ENCODE peak calls at places on chromosome 13, in seven cellular contexts. B is HCT116, W is neural progenitor cell, F is hepatocyte, V is right cardiac atrium, C is brain microvascular endothelial cell, Y is esophagus squamous epithelium. Z is an unnamed sample. For H3K27me3, the result is how much of the 10 kb centered on the place peaks cover.

GRCh38 chr13:101941095-101941777 is 460.6 kb downstream of the FGF14 start:
- DNase-seq in B (no peak), W (no peak), F (no peak), V (no peak), C (peak), Y (no peak), Z (no peak)

GRCh38 chr13:26442541-26442940 is 114.9 kb upstream of the WASF3 start:
- DNase-seq in B (no peak), W (no peak), F (peak), V (no peak), C (no peak), Y (no peak), Z (no peak)

GRCh38 chr13:41562083-41562482 is 104.7 kb downstream of the RGCC start:
- DNase-seq in B (no peak), W (no peak), F (peak), V (peak), C (peak), Y (no peak), Z (no peak)

GRCh38 chr13:32261567-32261966 is 53.6 kb downstream of the ZAR1L start:
- DNase-seq in B (no peak), W (no peak), F (peak), V (peak), C (peak), Y (no peak), Z (no peak)

GRCh38 chr13:25085125-25085742 is 10.7 kb upstream of the PABPC3 start:
- DNase-seq in B (peak), W (peak), F (peak), V (no peak), C (peak), Y (no peak), Z (peak)

GRCh38 chr13:60944863-60945262 is 470.8 kb downstream of the PCDH20 start:
- DNase-seq in B (no peak), W (no peak), F (no peak), V (no peak), C (no peak), Y (no peak), Z (no peak)

GRCh38 chr13:29969286-29969685 is 118.9 kb upstream of the UBL3 start:
- DNase-seq in B (no peak), W (no peak), F (no peak), V (no peak), C (no peak), Y (no peak), Z (no peak)

GRCh38 chr13:94251801-94252200 is 227.7 kb downstream of the DCT start:
- DNase-seq in B (no peak), W (no peak), F (peak), V (peak), C (peak), Y (no peak), Z (no peak)

GRCh38 chr13:112012705-112013085 is 54.3 kb upstream of the SOX1 start:
- DNase-seq in B (no peak), W (no peak), F (no peak), V (no peak), C (no peak), Y (no peak), Z (no peak)

GRCh38 chr13:41827507-41828213 is 133.2 kb downstream of the VWA8 start:
- DNase-seq in B (peak), W (no peak), F (peak), V (peak), C (peak), Y (no peak), Z (no peak)

GRCh38 chr13:114067886-114068722 is 64.3 kb downstream of the RASA3 start:
- DNase-seq in B (no peak), W (no peak), F (no peak), V (no peak), C (no peak), Y (no peak), Z (no peak)

GRCh38 chr13:98004107-98004506 is 50.6 kb downstream of the IPO5 start:
- DNase-seq in B (no peak), W (no peak), F (no peak), V (no peak), C (peak), Y (no peak), Z (no peak)

GRCh38 chr13:72062566-72062965 is 195.6 kb upstream of the DACH1 start:
- DNase-seq in B (no peak), W (peak), F (no peak), V (peak), C (no peak), Y (no peak), Z (no peak)

GRCh38 chr13:104757712-104758111 is 1691.5 kb upstream of the SLC10A2 start:
- DNase-seq in B (no peak), W (no peak), F (no peak), V (no peak), C (no peak), Y (no peak), Z (no peak)

GRCh38 chr13:98528663-98529064 is 48.2 kb downstream of the STK24 start:
- DNase-seq in B (no peak), W (no peak), F (no peak), V (peak), C (no peak), Y (no peak), Z (no peak)

GRCh38 chr13:46552888-46553520 is at the start of gene LRCH1:
- DNase-seq in B (peak), W (peak), F (peak), V (peak), C (peak), Y (peak), Z (peak)

GRCh38 chr13:95553614-95554385 is 1.3 kb downstream of the CLDN10 start:
- DNase-seq in B (no peak), W (peak), F (no peak), V (no peak), C (no peak), Y (no peak), Z (no peak)

GRCh38 chr13:73194310-73194709 is 135.5 kb downstream of the KLF5 start:
- DNase-seq in B (no peak), W (no peak), F (peak), V (no peak), C (no peak), Y (no peak), Z (no peak)

GRCh38 chr13:20400774-20401173 is 124.9 kb downstream of the CRYL1 start:
- DNase-seq in B (no peak), W (no peak), F (no peak), V (no peak), C (no peak), Y (no peak), Z (no peak)

GRCh38 chr13:61685683-61686013 is 270.0 kb upstream of the PCDH20 start:
- DNase-seq in B (peak), W (peak), F (peak), V (no peak), C (no peak), Y (no peak), Z (no peak)

GRCh38 chr13:48232420-48233096 is 448 bp upstream of the ITM2B start:
- DNase-seq in B (no peak), W (peak), F (no peak), V (no peak), C (no peak), Y (no peak), Z (no peak)

DNA sequence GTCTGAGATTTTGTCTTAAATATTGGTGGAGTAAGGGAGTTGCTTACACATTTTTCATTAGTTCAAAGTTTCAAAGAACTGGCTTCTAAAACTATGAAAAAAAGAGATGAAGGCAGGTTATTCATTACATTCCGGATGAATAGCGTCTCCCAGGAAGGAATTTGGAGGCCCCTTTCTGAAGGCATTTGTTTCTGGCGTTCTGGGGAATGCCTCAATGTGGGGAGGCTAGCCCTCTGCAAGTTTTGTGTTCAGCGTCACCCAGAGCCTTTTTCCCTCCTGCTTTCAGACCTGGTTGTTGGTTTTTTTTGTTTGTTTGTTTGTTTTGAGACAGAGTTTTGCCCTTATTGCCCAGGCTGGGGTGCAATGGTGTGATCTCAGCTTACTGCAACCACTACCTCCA is 21.0 kb downstream of the FAM124A start:
- DNase-seq in B (no peak), W (peak), F (no peak), V (no peak), C (no peak), Y (no peak), Z (no peak)
- H3K27me3 ChIP-seq in B (under half), W (under half), F (under half), V (under half), C (under half), Y (under half), Z (under half)

GRCh38 chr13:99973786-99974185 is 2.2 kb upstream of the ZIC5 start:
- DNase-seq in B (no peak), W (no peak), F (no peak), V (no peak), C (no peak), Y (no peak), Z (no peak)
- H3K27me3 ChIP-seq in B (under half), W (half or more), F (half or more), V (under half), C (under half), Y (half or more), Z (half or more)

GRCh38 chr13:79466852-79467251 is 14.1 kb upstream of the NDFIP2 start:
- DNase-seq in B (no peak), W (no peak), F (no peak), V (no peak), C (no peak), Y (no peak), Z (no peak)

GRCh38 chr13:79462895-79463294 is 18.1 kb upstream of the NDFIP2 start:
- DNase-seq in B (no peak), W (no peak), F (no peak), V (no peak), C (no peak), Y (no peak), Z (no peak)

GRCh38 chr13:79468402-79468801 is 12.6 kb upstream of the NDFIP2 start:
- DNase-seq in B (no peak), W (no peak), F (no peak), V (no peak), C (no peak), Y (no peak), Z (no peak)

GRCh38 chr13:79459906-79460305 is 21.0 kb upstream of the NDFIP2 start:
- DNase-seq in B (no peak), W (no peak), F (no peak), V (no peak), C (no peak), Y (no peak), Z (no peak)

DNA sequence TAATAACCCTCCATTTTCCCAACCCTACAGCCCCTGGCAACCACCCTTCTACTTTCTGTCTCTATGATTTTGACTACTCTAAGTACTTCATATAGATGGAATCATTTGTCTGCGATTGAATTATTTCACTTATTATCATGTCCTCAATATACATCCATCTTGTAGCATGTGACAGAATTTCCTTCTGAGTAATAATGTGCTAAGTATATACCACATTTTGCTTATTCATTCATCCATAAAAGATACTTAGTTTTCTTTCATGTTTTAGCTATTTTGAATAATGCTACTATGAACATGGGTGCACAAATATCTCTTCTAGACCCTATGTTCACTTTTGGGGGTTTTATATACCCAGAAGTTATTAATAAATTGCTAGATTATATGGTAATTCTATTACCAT is 17.4 kb upstream of the NDFIP2 start:
- DNase-seq in B (no peak), W (no peak), F (no peak), V (no peak), C (no peak), Y (no peak), Z (no peak)
- H3K27me3 ChIP-seq in B (under half), W (under half), F (under half), V (under half), C (under half), Y (under half), Z (under half)

GRCh38 chr13:110680852-110681251 is 25.1 kb downstream of the CARS2 start:
- DNase-seq in B (peak), W (peak), F (no peak), V (no peak), C (no peak), Y (no peak), Z (no peak)

GRCh38 chr13:110677731-110678545 is 28.0 kb downstream of the CARS2 start:
- DNase-seq in B (no peak), W (no peak), F (no peak), V (no peak), C (peak), Y (no peak), Z (no peak)

GRCh38 chr13:110676511-110677204 is 29.3 kb downstream of the CARS2 start:
- DNase-seq in B (no peak), W (no peak), F (no peak), V (no peak), C (no peak), Y (no peak), Z (no peak)

GRCh38 chr13:110681868-110682550 is 23.9 kb downstream of the CARS2 start:
- DNase-seq in B (no peak), W (no peak), F (no peak), V (no peak), C (no peak), Y (no peak), Z (no peak)

GRCh38 chr13:110676057-110676510 is 29.8 kb downstream of the CARS2 start:
- DNase-seq in B (no peak), W (no peak), F (no peak), V (no peak), C (no peak), Y (no peak), Z (no peak)
- H3K27me3 ChIP-seq in B (under half), W (under half), F (under half), V (under half), C (under half), Y (under half), Z (under half)

GRCh38 chr13:65784088-65784816 is 1445.9 kb downstream of the PCDH9 start:
- DNase-seq in B (no peak), W (no peak), F (no peak), V (no peak), C (no peak), Y (no peak), Z (no peak)

GRCh38 chr13:65787087-65787486 is 1443.0 kb downstream of the PCDH9 start:
- DNase-seq in B (no peak), W (no peak), F (no peak), V (no peak), C (no peak), Y (no peak), Z (no peak)

GRCh38 chr13:65789815-65790214 is 1440.3 kb downstream of the PCDH9 start:
- DNase-seq in B (no peak), W (no peak), F (no peak), V (no peak), C (no peak), Y (no peak), Z (no peak)
- H3K27me3 ChIP-seq in B (under half), W (under half), F (under half), V (under half), C (under half), Y (under half), Z (under half)

Z was measured in esophagus muscularis mucosa.